ENCODE peak calls at places on chromosomes 5 and 9, in seven cellular contexts. D, V, W, J, U, B and G are unnamed samples.
A peak's percentile ranks its signal among the peaks of the same experiment; 100 is the strongest.

GRCh38 chr5:133232011-133232410 is 180.2 kb downstream of the HSPA4 start:
- DNase-seq in J (no peak), V (no peak), B (no peak), D (no peak), U (no peak), W (peak; percentile 27), G (no peak)

GRCh38 chr9:134660407-134660806 is 18.8 kb downstream of the COL5A1 start:
- DNase-seq in B (no peak), D (peak; percentile 17), J (no peak), W (no peak), U (no peak), V (no peak), G (no peak)

GRCh38 chr5:130189961-130190360 is 285.7 kb downstream of the CHSY3 start:
- DNase-seq in D (no peak), W (no peak), J (no peak), U (no peak), B (no peak), V (no peak), G (no peak)

GRCh38 chr9:23492126-23493002 is 333.7 kb downstream of the ELAVL2 start:
- DNase-seq in V (no peak), U (no peak), W (peak; percentile 3), J (no peak), D (peak; percentile 37), B (peak; percentile 13), G (no peak)

GRCh38 chr9:98108540-98109031 is 10.4 kb downstream of the TRIM14 start:
- DNase-seq in U (no peak), W (no peak), D (peak; percentile 83), V (no peak), J (no peak), B (no peak), G (no peak)

GRCh38 chr9:16869140-16869903 is 1.1 kb downstream of the BNC2 start:
- DNase-seq in J (peak; percentile 56), B (no peak), U (no peak), W (peak; percentile 5), D (no peak), V (no peak), G (no peak)

GRCh38 chr5:218457-219289 is 553 bp downstream of the SDHA start:
- DNase-seq in J (peak; percentile 59), W (peak; percentile 51), U (no peak), B (no peak), D (peak; percentile 45), V (peak; percentile 76), G (peak; percentile 54)

GRCh38 chr9:126723807-126724172 is 81.0 kb upstream of the ZBTB43 start:
- DNase-seq in B (no peak), J (no peak), D (peak; percentile 9), U (no peak), W (no peak), V (no peak), G (no peak)

GRCh38 chr9:78149738-78150291 is 86.1 kb upstream of the CEP78 start:
- DNase-seq in B (no peak), D (peak; percentile 33), J (no peak), W (no peak), V (no peak), U (no peak), G (no peak)

GRCh38 chr9:84811072-84811725 is 141.7 kb downstream of the NTRK2 start:
- DNase-seq in D (no peak), B (no peak), U (no peak), J (no peak), V (no peak), W (no peak), G (no peak)

GRCh38 chr9:95037789-95038521 is 279.6 kb downstream of the FANCC start:
- DNase-seq in B (no peak), J (no peak), W (no peak), D (no peak), V (no peak), U (no peak), G (no peak)

GRCh38 chr5:138574744-138575193 is 432 bp downstream of the HSPA9 start:
- DNase-seq in W (no peak), U (no peak), D (no peak), J (no peak), V (no peak), B (peak; percentile 40), G (no peak)

GRCh38 chr9:93116049-93116961 is 17.7 kb downstream of the NINJ1 start:
- DNase-seq in B (no peak), D (no peak), U (peak; percentile 93), J (peak; percentile 61), V (peak; percentile 88), W (peak; percentile 88), G (peak; percentile 73)

GRCh38 chr5:82405618-82406199 is 127.6 kb upstream of the RPS23 start:
- DNase-seq in W (no peak), D (no peak), B (no peak), U (no peak), J (no peak), V (no peak), G (no peak)

GRCh38 chr5:11046160-11046559 is 285.1 kb upstream of the DAP start:
- DNase-seq in B (no peak), V (no peak), J (peak; percentile 57), W (no peak), D (no peak), U (no peak), G (peak; percentile 18)

GRCh38 chr5:87151547-87151946 is 116.1 kb upstream of the RASA1 start:
- DNase-seq in B (no peak), U (no peak), J (no peak), W (no peak), D (no peak), V (no peak), G (no peak)

GRCh38 chr9:136985853-136986252 is 3.1 kb downstream of the LCNL1 start:
- DNase-seq in D (no peak), W (no peak), V (no peak), B (no peak), U (no peak), J (no peak), G (peak; percentile 68)
- H3K4me3 ChIP-seq in D (no peak overlapping the region), W (no peak overlapping the region), V (no peak overlapping the region), B (no peak overlapping the region), U (no peak overlapping the region), J (peak overlapping the region; percentile 12), G (no peak overlapping the region)

DNA sequence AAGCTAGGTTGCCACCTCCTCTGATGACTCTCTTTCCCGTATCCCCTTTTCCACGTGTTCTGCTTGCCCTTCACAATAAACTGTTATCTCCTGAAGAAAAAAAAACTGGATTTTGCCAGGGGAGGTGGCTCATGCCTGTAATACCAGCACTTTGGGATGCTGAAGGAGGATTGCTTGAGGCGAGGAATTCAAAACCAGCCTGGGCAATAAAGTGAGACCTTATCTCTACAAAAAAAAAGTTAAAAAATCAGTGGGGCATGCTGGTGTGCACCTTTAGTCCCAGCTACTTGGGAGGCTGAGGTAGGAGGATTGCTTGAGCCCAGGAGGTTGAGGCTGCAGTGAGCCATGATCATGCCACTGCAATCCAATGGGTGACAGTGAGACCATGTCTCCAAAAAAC is 81.7 kb upstream of the IL6ST start:
- DNase-seq in V (no peak), W (no peak), B (no peak), D (no peak), U (no peak), J (no peak), G (no peak)
- H3K4me1 ChIP-seq in V (peaks cover 3% of the 10 kb centered on the region), W (peaks cover 14% of the 10 kb centered on the region), B (peaks cover 18% of the 10 kb centered on the region), D (no peaks in the 10 kb centered on the region), U (peaks cover 3% of the 10 kb centered on the region), J (peaks cover 4% of the 10 kb centered on the region), G (peaks cover 1% of the 10 kb centered on the region)

GRCh38 chr9:122954253-122954691 is 13.5 kb downstream of the RABGAP1 start:
- DNase-seq in V (no peak), U (no peak), W (no peak), D (no peak), B (no peak), J (no peak), G (no peak)
- H3K27ac ChIP-seq in V (no peak overlapping the region), U (peak overlapping the region; percentile 43), W (no peak overlapping the region), D (no peak overlapping the region), B (no peak overlapping the region), J (peak overlapping the region; percentile 25), G (no peak overlapping the region)

GRCh38 chr5:119355244-119355635 is 579 bp upstream of the TNFAIP8 start:
- DNase-seq in V (no peak), W (no peak), B (no peak), J (peak; percentile 26), U (no peak), D (no peak), G (no peak)
- H3K4me3 ChIP-seq in V (peak overlapping the region; percentile 64), W (no peak overlapping the region), B (no peak overlapping the region), J (peak overlapping the region; percentile 65), U (peak overlapping the region; percentile 70), D (peak overlapping the region; percentile 73), G (peak overlapping the region; percentile 92)

DNA sequence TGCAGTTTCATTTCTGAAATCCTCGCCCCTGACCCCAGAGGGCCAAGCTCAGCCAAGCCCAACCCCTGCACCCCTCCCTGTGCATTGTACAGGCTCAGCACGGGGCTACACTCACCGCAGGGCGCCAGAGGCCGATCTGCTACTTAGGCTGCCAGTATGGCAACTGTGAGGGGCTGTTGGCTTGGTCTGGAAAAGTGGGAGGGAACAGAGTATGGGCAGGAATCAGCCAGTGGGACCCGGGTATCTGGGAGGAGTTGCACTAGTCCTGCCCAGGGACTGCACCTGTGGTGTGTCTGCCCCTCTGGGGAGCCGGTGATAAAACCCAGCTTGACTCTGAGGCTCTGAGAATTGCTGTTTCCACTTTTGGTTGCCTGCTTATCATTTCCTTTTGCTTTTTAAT is 167.4 kb upstream of the KIF2A start:
- DNase-seq in D (no peak), B (no peak), W (no peak), J (no peak), U (no peak), V (no peak), G (no peak)
- H3K4me1 ChIP-seq in D (no peaks in the 10 kb centered on the region), B (no peaks in the 10 kb centered on the region), W (peaks cover 3% of the 10 kb centered on the region), J (no peaks in the 10 kb centered on the region), U (peaks cover 2% of the 10 kb centered on the region), V (no peaks in the 10 kb centered on the region), G (no peaks in the 10 kb centered on the region)

DNA sequence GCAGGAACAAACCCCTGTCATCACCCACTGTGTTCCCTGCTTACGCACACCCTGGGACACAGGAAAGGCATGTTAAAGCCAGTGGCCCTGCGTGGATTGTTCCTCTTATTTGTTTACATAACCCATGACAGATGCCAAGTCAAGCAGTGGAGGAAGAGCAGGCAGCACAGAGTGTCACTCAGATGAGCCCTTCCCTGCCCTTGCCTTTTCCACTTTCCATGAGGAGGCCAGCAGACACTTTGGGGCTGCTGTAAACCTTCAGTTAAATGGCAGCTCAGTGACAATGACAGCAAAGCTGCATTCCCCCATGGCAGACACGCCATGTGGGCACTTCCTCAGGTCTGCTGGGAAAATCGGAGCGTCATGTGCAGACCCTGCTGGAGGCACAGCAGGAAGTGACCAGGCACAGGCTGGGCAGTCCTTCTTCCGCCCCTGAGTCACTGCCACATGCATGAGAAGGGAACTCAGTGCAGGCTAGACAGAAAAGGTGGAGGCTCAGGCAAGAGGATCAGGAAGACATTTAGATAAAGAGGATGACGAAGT is 216.8 kb upstream of the PIK3R1 start:
- DNase-seq in B (no peak), U (peak; percentile 90), V (no peak), J (peak; percentile 59), W (peak; percentile 76), D (no peak), G (peak; percentile 86)
- H3K27ac ChIP-seq in B (no peak overlapping the region), U (no peak overlapping the region), V (no peak overlapping the region), J (peak overlapping the region; percentile 55), W (no peak overlapping the region), D (no peak overlapping the region), G (peak overlapping the region; percentile 87)